ENCODE peak calls at places on chromosome 5, in four cellular contexts. G, B, P and A are unnamed samples.

GRCh38 chr5:137145726-137146125 is 353.4 kb downstream of the SPOCK1 start:
- DNase-seq in G (no peak), B (no peak), P (no peak), A (no peak)

GRCh38 chr5:21152611-21153010 is 1164.6 kb upstream of the CDH18 start:
- DNase-seq in G (peak), B (no peak), P (no peak), A (no peak)

GRCh38 chr5:151253604-151253948 is 591 bp downstream of the GM2A start:
- DNase-seq in G (no peak), B (no peak), P (no peak), A (no peak)

GRCh38 chr5:78594946-78595921 is 53.3 kb downstream of the LHFPL2 start:
- DNase-seq in G (peak), B (no peak), P (no peak), A (peak)

GRCh38 chr5:109196486-109196885 is 213.3 kb downstream of the PJA2 start:
- DNase-seq in G (no peak), B (no peak), P (no peak), A (no peak)

GRCh38 chr5:1412163-1412562 is 33.1 kb downstream of the SLC6A3 start:
- DNase-seq in G (no peak), B (peak), P (no peak), A (no peak)

GRCh38 chr5:1997640-1998347 is 115.1 kb upstream of the IRX4 start:
- DNase-seq in G (no peak), B (no peak), P (no peak), A (no peak)

GRCh38 chr5:75023368-75024159 is 28.8 kb downstream of the GCNT4 start:
- DNase-seq in G (peak), B (no peak), P (no peak), A (no peak)

GRCh38 chr5:145937432-145938250 is 1.3 kb downstream of the SH3RF2 start:
- DNase-seq in G (no peak), B (peak), P (peak), A (no peak)

GRCh38 chr5:135138116-135138850 is 104.3 kb upstream of the PITX1 start:
- DNase-seq in G (no peak), B (no peak), P (no peak), A (no peak)

GRCh38 chr5:105899726-105900125 is 1771.0 kb downstream of the EFNA5 start:
- DNase-seq in G (no peak), B (no peak), P (no peak), A (no peak)

GRCh38 chr5:41788800-41789395 is 81.3 kb downstream of the OXCT1 start:
- DNase-seq in G (peak), B (no peak), P (no peak), A (peak)

GRCh38 chr5:35821513-35821912 is 35.2 kb upstream of the IL7R start:
- DNase-seq in G (no peak), B (no peak), P (no peak), A (no peak)

GRCh38 chr5:137735531-137736284 is at the start of gene KLHL3:
- DNase-seq in G (peak), B (peak), P (peak), A (no peak)

GRCh38 chr5:131386779-131387178 is 122.9 kb downstream of the CDC42SE2 start:
- DNase-seq in G (no peak), B (no peak), P (peak), A (no peak)

GRCh38 chr5:137708796-137709559 is 26.9 kb downstream of the KLHL3 start:
- DNase-seq in G (no peak), B (no peak), P (no peak), A (no peak)

GRCh38 chr5:91272858-91273257 is 110.3 kb downstream of the ARRDC3 start:
- DNase-seq in G (peak), B (no peak), P (no peak), A (no peak)

GRCh38 chr5:107817951-107818350 is 147.2 kb upstream of the EFNA5 start:
- DNase-seq in G (no peak), B (no peak), P (no peak), A (no peak)

GRCh38 chr5:37735649-37736347 is 104.0 kb downstream of the GDNF start:
- DNase-seq in G (peak), B (peak), P (no peak), A (no peak)

GRCh38 chr5:77180167-77181081 is 30.1 kb upstream of the PDE8B start:
- DNase-seq in G (no peak), B (peak), P (peak), A (no peak)

GRCh38 chr5:72767289-72768010 is 49.0 kb upstream of the TNPO1 start:
- DNase-seq in G (peak), B (no peak), P (peak), A (no peak)

GRCh38 chr5:53333160-53333559 is 147.3 kb upstream of the FST start:
- DNase-seq in G (no peak), B (no peak), P (no peak), A (no peak)

GRCh38 chr5:6719417-6719816 is 6.2 kb downstream of the TENT4A start:
- DNase-seq in G (no peak), B (no peak), P (no peak), A (no peak)
- TF ChIP-seq CTCF in G (no peak), B (no peak), P (no peak), A (no peak)

GRCh38 chr5:175840050-175840841 is 31.1 kb upstream of the CPLX2 start:
- DNase-seq in G (peak), B (no peak), P (peak), A (no peak)
- TF ChIP-seq CTCF in G (peak), B (peak), P (peak), A (peak)

GRCh38 chr5:96597441-96598020 is 64.6 kb upstream of the CAST start:
- DNase-seq in G (peak), B (no peak), P (no peak), A (no peak)

GRCh38 chr5:96601200-96601599 is 61.0 kb upstream of the CAST start:
- DNase-seq in G (no peak), B (no peak), P (no peak), A (no peak)

GRCh38 chr5:96590796-96591195 is 71.4 kb upstream of the CAST start:
- DNase-seq in G (no peak), B (no peak), P (no peak), A (no peak)

GRCh38 chr5:96595300-96596090 is 66.7 kb upstream of the CAST start:
- DNase-seq in G (no peak), B (no peak), P (peak), A (no peak)
- TF ChIP-seq CTCF in G (peak), B (no peak), P (peak), A (peak)

GRCh38 chr5:127894461-127894860 is 189.1 kb upstream of the SLC12A2 start:
- DNase-seq in G (no peak), B (no peak), P (no peak), A (no peak)

GRCh38 chr5:127899214-127899610 is 184.4 kb upstream of the SLC12A2 start:
- DNase-seq in G (no peak), B (no peak), P (no peak), A (no peak)

GRCh38 chr5:127893232-127893631 is 190.0 kb downstream of the CCDC192 start:
- DNase-seq in G (no peak), B (no peak), P (no peak), A (no peak)

DNA sequence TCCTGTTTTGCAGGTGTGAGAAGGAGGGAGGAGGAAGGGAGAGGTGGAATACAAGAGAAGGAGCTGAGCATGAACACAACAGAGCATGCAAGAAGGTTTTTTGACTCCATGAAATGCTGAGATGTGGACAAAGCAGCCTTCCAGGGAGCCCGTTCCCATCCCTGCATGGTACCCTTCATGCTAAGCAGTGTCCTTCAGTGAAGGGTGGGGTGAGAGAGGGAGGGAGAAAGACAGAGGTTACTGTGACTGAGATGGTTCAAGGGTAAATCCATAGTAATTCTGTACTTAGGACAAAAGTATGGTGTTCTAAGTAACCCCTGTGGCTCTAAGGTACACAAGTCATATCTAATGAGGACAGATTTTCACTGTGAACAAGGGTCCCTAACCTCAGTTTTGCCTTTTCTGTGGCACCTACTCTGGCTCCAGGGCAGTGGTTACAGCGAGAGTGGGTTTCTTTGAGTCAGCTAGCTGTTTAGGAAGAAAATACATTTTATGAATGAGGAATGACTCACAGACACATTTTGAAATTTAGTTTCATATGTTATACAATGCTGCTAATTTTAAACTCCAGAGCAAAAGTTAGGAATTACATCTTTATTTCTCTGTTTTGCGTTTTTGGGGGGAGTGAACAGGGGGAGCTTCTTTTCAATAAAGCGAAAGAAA is 184.9 kb upstream of the SLC12A2 start:
- DNase-seq in G (no peak), B (no peak), P (no peak), A (no peak)
- TF ChIP-seq CTCF in G (no peak), B (no peak), P (no peak), A (no peak)

GRCh38 chr5:62042007-62042406 is 264.0 kb upstream of the KIF2A start:
- DNase-seq in G (no peak), B (no peak), P (no peak), A (no peak)

GRCh38 chr5:62043289-62044274 is 262.4 kb upstream of the KIF2A start:
- DNase-seq in G (no peak), B (no peak), P (peak), A (no peak)

GRCh38 chr5:62041364-62041763 is 264.6 kb upstream of the KIF2A start:
- DNase-seq in G (no peak), B (no peak), P (no peak), A (no peak)

GRCh38 chr5:62037972-62038371 is 268.0 kb upstream of the KIF2A start:
- DNase-seq in G (no peak), B (no peak), P (no peak), A (no peak)
- TF ChIP-seq CTCF in G (no peak), B (no peak), P (no peak), A (no peak)

GRCh38 chr5:7825630-7826029 is 25.3 kb downstream of the CFAP90 start:
- DNase-seq in G (no peak), B (no peak), P (no peak), A (no peak)

GRCh38 chr5:7823601-7824000 is 27.3 kb downstream of the CFAP90 start:
- DNase-seq in G (no peak), B (no peak), P (no peak), A (no peak)

GRCh38 chr5:7828269-7828668 is 22.7 kb downstream of the CFAP90 start:
- DNase-seq in G (no peak), B (no peak), P (no peak), A (no peak)

GRCh38 chr5:7824995-7825394 is 25.9 kb downstream of the CFAP90 start:
- DNase-seq in G (no peak), B (no peak), P (no peak), A (no peak)

DNA sequence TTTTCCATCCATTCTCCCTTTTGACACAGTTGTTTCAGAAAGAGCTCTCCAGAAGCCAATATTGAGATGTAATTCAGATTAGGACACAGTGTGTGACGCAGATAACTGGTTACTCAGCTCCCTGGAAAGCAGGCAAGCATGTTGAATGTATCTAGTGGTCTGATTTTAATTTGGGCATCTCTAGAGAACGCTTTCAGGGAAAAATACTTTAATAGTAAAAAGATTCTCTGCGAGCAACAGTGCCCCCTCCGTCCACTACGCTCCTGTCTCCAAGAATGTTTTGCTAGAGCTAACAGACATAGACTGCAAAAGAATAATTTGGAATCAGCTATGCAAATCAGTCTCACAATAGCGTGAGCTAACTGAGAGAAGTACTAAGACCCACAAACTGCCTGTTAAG is 23.3 kb downstream of the CFAP90 start:
- DNase-seq in G (no peak), B (no peak), P (no peak), A (no peak)
- TF ChIP-seq CTCF in G (no peak), B (no peak), P (no peak), A (peak)